ENCODE peak calls at places on chromosomes 3 and 15, in ten cellular contexts. One of them, this sample, is unnamed.

GRCh38 chr3:122679467-122680291 is 960 bp upstream of the PARP14 start:
- DNase-seq in NCI-H1417: peak; percentile 62
- DNase-seq in SW480: peak; percentile 85
- DNase-seq in Ammon's horn: peak; percentile 23
- DNase-seq in ELR: peak; percentile 56
- DNase-seq in LoVo: peak; percentile 48
- DNase-seq in IMR-90: peak; percentile 27
- DNase-seq in WTC11: no peak
- DNase-seq in HuH-7.5: peak; percentile 32
- DNase-seq in fibroblast of lung: peak; percentile 19
- DNase-seq in this sample: peak; percentile 74

GRCh38 chr3:86673981-86674380 is 317.0 kb downstream of the VGLL3 start:
- DNase-seq in NCI-H1417: no peak
- DNase-seq in SW480: no peak
- DNase-seq in fibroblast of lung: no peak
- DNase-seq in Ammon's horn: no peak
- DNase-seq in IMR-90: no peak
- DNase-seq in LoVo: no peak
- DNase-seq in WTC11: no peak
- DNase-seq in ELR: no peak
- DNase-seq in HuH-7.5: no peak
- DNase-seq in this sample: no peak

GRCh38 chr3:175260145-175260794 is 401.1 kb downstream of the NAALADL2 start:
- DNase-seq in NCI-H1417: no peak
- DNase-seq in fibroblast of lung: peak; percentile 85
- DNase-seq in ELR: peak; percentile 58
- DNase-seq in LoVo: no peak
- DNase-seq in WTC11: no peak
- DNase-seq in HuH-7.5: no peak
- DNase-seq in Ammon's horn: peak; percentile 21
- DNase-seq in IMR-90: peak; percentile 70
- DNase-seq in SW480: no peak
- DNase-seq in this sample: peak; percentile 9

GRCh38 chr3:82927309-82928253 is 1166.1 kb upstream of the GBE1 start:
- DNase-seq in Ammon's horn: no peak
- DNase-seq in SW480: no peak
- DNase-seq in IMR-90: no peak
- DNase-seq in LoVo: no peak
- DNase-seq in NCI-H1417: no peak
- DNase-seq in fibroblast of lung: peak; percentile 2
- DNase-seq in HuH-7.5: no peak
- DNase-seq in ELR: no peak
- DNase-seq in WTC11: no peak
- DNase-seq in this sample: no peak

GRCh38 chr3:146350852-146351251 is 99.9 kb upstream of the PLSCR4 start:
- DNase-seq in HuH-7.5: no peak
- DNase-seq in ELR: no peak
- DNase-seq in IMR-90: no peak
- DNase-seq in WTC11: no peak
- DNase-seq in SW480: no peak
- DNase-seq in LoVo: no peak
- DNase-seq in fibroblast of lung: no peak
- DNase-seq in Ammon's horn: no peak
- DNase-seq in NCI-H1417: no peak
- DNase-seq in this sample: no peak

GRCh38 chr3:64108281-64108680 is 85.0 kb upstream of the PSMD6 start:
- DNase-seq in IMR-90: no peak
- DNase-seq in ELR: no peak
- DNase-seq in NCI-H1417: peak; percentile 1
- DNase-seq in HuH-7.5: no peak
- DNase-seq in SW480: no peak
- DNase-seq in fibroblast of lung: no peak
- DNase-seq in Ammon's horn: no peak
- DNase-seq in WTC11: no peak
- DNase-seq in LoVo: no peak
- DNase-seq in this sample: no peak

GRCh38 chr3:194808709-194809108 is 123.0 kb downstream of the FAM43A start:
- DNase-seq in Ammon's horn: no peak
- DNase-seq in NCI-H1417: no peak
- DNase-seq in fibroblast of lung: peak; percentile 45
- DNase-seq in SW480: no peak
- DNase-seq in ELR: peak; percentile 52
- DNase-seq in LoVo: no peak
- DNase-seq in WTC11: no peak
- DNase-seq in IMR-90: peak; percentile 12
- DNase-seq in HuH-7.5: no peak
- DNase-seq in this sample: peak; percentile 25

GRCh38 chr15:57198654-57199241 is 177.6 kb upstream of the CGNL1 start:
- DNase-seq in HuH-7.5: no peak
- DNase-seq in SW480: no peak
- DNase-seq in LoVo: no peak
- DNase-seq in fibroblast of lung: peak; percentile 67
- DNase-seq in Ammon's horn: peak; percentile 16
- DNase-seq in IMR-90: no peak
- DNase-seq in NCI-H1417: peak; percentile 89
- DNase-seq in WTC11: peak; percentile 65
- DNase-seq in ELR: no peak
- DNase-seq in this sample: no peak

GRCh38 chr15:42147431-42147735 is 9.1 kb downstream of the PLA2G4F start:
- DNase-seq in LoVo: no peak
- DNase-seq in IMR-90: no peak
- DNase-seq in fibroblast of lung: no peak
- DNase-seq in WTC11: no peak
- DNase-seq in ELR: no peak
- DNase-seq in SW480: no peak
- DNase-seq in HuH-7.5: no peak
- DNase-seq in Ammon's horn: no peak
- DNase-seq in NCI-H1417: no peak
- DNase-seq in this sample: no peak

GRCh38 chr3:71514621-71515020 is 68.9 kb downstream of the FOXP1 start:
- DNase-seq in LoVo: no peak
- DNase-seq in HuH-7.5: no peak
- DNase-seq in Ammon's horn: no peak
- DNase-seq in IMR-90: peak; percentile 22
- DNase-seq in ELR: peak; percentile 30
- DNase-seq in WTC11: no peak
- DNase-seq in NCI-H1417: no peak
- DNase-seq in SW480: no peak
- DNase-seq in fibroblast of lung: peak; percentile 85
- DNase-seq in this sample: no peak

GRCh38 chr3:169137076-169137475 is 526.4 kb downstream of the MECOM start:
- DNase-seq in SW480: no peak
- DNase-seq in LoVo: no peak
- DNase-seq in IMR-90: no peak
- DNase-seq in NCI-H1417: no peak
- DNase-seq in fibroblast of lung: no peak
- DNase-seq in WTC11: no peak
- DNase-seq in Ammon's horn: no peak
- DNase-seq in ELR: no peak
- DNase-seq in HuH-7.5: no peak
- DNase-seq in this sample: no peak

GRCh38 chr15:45631831-45632230 is 3.0 kb upstream of the SQOR start:
- DNase-seq in Ammon's horn: no peak
- DNase-seq in NCI-H1417: no peak
- DNase-seq in HuH-7.5: no peak
- DNase-seq in ELR: peak; percentile 57
- DNase-seq in IMR-90: peak; percentile 45
- DNase-seq in WTC11: no peak
- DNase-seq in fibroblast of lung: peak; percentile 30
- DNase-seq in LoVo: no peak
- DNase-seq in SW480: no peak
- DNase-seq in this sample: peak; percentile 56

GRCh38 chr15:85457392-85457968 is 77.1 kb downstream of the AKAP13 start:
- DNase-seq in HuH-7.5: no peak
- DNase-seq in WTC11: no peak
- DNase-seq in NCI-H1417: no peak
- DNase-seq in ELR: peak; percentile 12
- DNase-seq in Ammon's horn: no peak
- DNase-seq in SW480: no peak
- DNase-seq in IMR-90: no peak
- DNase-seq in LoVo: no peak
- DNase-seq in fibroblast of lung: no peak
- DNase-seq in this sample: no peak

GRCh38 chr15:70466895-70467529 is 296.3 kb downstream of the UACA start:
- DNase-seq in LoVo: peak; percentile 46
- DNase-seq in NCI-H1417: peak; percentile 30
- DNase-seq in IMR-90: peak; percentile 54
- DNase-seq in ELR: peak; percentile 67
- DNase-seq in SW480: peak; percentile 75
- DNase-seq in Ammon's horn: peak; percentile 85
- DNase-seq in WTC11: peak; percentile 54
- DNase-seq in HuH-7.5: peak; percentile 82
- DNase-seq in fibroblast of lung: peak; percentile 58
- DNase-seq in this sample: peak; percentile 56

GRCh38 chr15:89401636-89402252 is 67.1 kb upstream of the POLG start:
- DNase-seq in ELR: peak; percentile 80
- DNase-seq in LoVo: no peak
- DNase-seq in IMR-90: peak; percentile 85
- DNase-seq in HuH-7.5: no peak
- DNase-seq in fibroblast of lung: peak; percentile 48
- DNase-seq in Ammon's horn: no peak
- DNase-seq in WTC11: no peak
- DNase-seq in SW480: no peak
- DNase-seq in NCI-H1417: no peak
- DNase-seq in this sample: peak; percentile 14

GRCh38 chr15:85751731-85752421 is 42.8 kb downstream of the KLHL25 start:
- DNase-seq in HuH-7.5: no peak
- DNase-seq in NCI-H1417: no peak
- DNase-seq in ELR: no peak
- DNase-seq in LoVo: no peak
- DNase-seq in fibroblast of lung: no peak
- DNase-seq in Ammon's horn: peak; percentile 76
- DNase-seq in SW480: no peak
- DNase-seq in WTC11: peak; percentile 63
- DNase-seq in IMR-90: no peak
- DNase-seq in this sample: no peak

GRCh38 chr3:58585005-58585786 is 8.0 kb upstream of the FAM107A start:
- DNase-seq in SW480: peak; percentile 69
- DNase-seq in fibroblast of lung: peak; percentile 62
- DNase-seq in WTC11: peak; percentile 90
- DNase-seq in Ammon's horn: peak; percentile 80
- DNase-seq in NCI-H1417: peak; percentile 47
- DNase-seq in ELR: peak; percentile 80
- DNase-seq in LoVo: peak; percentile 85
- DNase-seq in HuH-7.5: peak; percentile 81
- DNase-seq in IMR-90: peak; percentile 58
- DNase-seq in this sample: peak; percentile 74

GRCh38 chr15:89776274-89777072 is at the start of gene MESP2:
- DNase-seq in NCI-H1417: peak; percentile 59
- DNase-seq in WTC11: peak; percentile 91
- DNase-seq in ELR: peak; percentile 88
- DNase-seq in IMR-90: peak; percentile 65
- DNase-seq in Ammon's horn: peak; percentile 81
- DNase-seq in HuH-7.5: peak; percentile 83
- DNase-seq in LoVo: peak; percentile 89
- DNase-seq in SW480: peak; percentile 47
- DNase-seq in fibroblast of lung: peak; percentile 69
- DNase-seq in this sample: peak; percentile 53

This sample was measured in RKO.